ENCODE peak calls at places on chromosomes 4 and X, in eight cellular contexts. U is GM06990, B is pancreas, A is GM12878, I is AG10803, H is astrocyte, K is esophagus squamous epithelium, X is HCT116. D is an unnamed sample.

GRCh38 chr4:184826315-184827266 is 823 bp upstream of the ACSL1 start:
- DNase-seq in U (peak), B (no peak), A (no peak), I (no peak), H (no peak), K (no peak), X (no peak), D (no peak)

GRCh38 chr4:154349829-154350228 is 141.8 kb downstream of the DCHS2 start:
- DNase-seq in U (no peak), B (no peak), A (no peak), I (peak), H (no peak), K (no peak), X (peak), D (peak)

GRCh38 chr4:117400039-117400835 is 314.9 kb upstream of the TRAM1L1 start:
- DNase-seq in U (no peak), B (no peak), A (no peak), I (peak), H (peak), K (no peak), X (peak), D (peak)

GRCh38 chrX:107573016-107573415 is 55.3 kb upstream of the PRPS1 start:
- DNase-seq in U (no peak), B (no peak), A (no peak), I (no peak), H (no peak), K (no peak), X (no peak), D (no peak)

GRCh38 chr4:186588503-186588902 is 33.1 kb upstream of the MTNR1A start:
- DNase-seq in U (no peak), B (no peak), A (no peak), I (no peak), H (no peak), K (no peak), X (no peak), D (no peak)

GRCh38 chr4:19945501-19945900 is 306.2 kb upstream of the SLIT2 start:
- DNase-seq in U (no peak), B (no peak), A (no peak), I (no peak), H (no peak), K (no peak), X (no peak), D (no peak)

GRCh38 chr4:1559896-1560650 is 124.0 kb downstream of the FAM53A start:
- DNase-seq in U (no peak), B (no peak), A (no peak), I (no peak), H (no peak), K (no peak), X (no peak), D (no peak)

GRCh38 chr4:174061026-174061425 is 222.4 kb downstream of the FBXO8 start:
- DNase-seq in U (no peak), B (no peak), A (no peak), I (peak), H (no peak), K (no peak), X (no peak), D (no peak)

GRCh38 chrX:116726806-116727205 is 264.0 kb upstream of the CT83 start:
- DNase-seq in U (no peak), B (no peak), A (no peak), I (no peak), H (no peak), K (no peak), X (no peak), D (no peak)

GRCh38 chr4:64271601-64272081 is 137.6 kb downstream of the TECRL start:
- DNase-seq in U (no peak), B (no peak), A (no peak), I (no peak), H (peak), K (no peak), X (no peak), D (no peak)

GRCh38 chr4:80434238-80434637 is 98.7 kb downstream of the CFAP299 start:
- DNase-seq in U (no peak), B (no peak), A (no peak), I (peak), H (peak), K (no peak), X (no peak), D (no peak)

GRCh38 chrX:41304178-41304577 is 29.8 kb upstream of the DDX3X start:
- DNase-seq in U (no peak), B (no peak), A (no peak), I (no peak), H (no peak), K (no peak), X (no peak), D (no peak)

DNA sequence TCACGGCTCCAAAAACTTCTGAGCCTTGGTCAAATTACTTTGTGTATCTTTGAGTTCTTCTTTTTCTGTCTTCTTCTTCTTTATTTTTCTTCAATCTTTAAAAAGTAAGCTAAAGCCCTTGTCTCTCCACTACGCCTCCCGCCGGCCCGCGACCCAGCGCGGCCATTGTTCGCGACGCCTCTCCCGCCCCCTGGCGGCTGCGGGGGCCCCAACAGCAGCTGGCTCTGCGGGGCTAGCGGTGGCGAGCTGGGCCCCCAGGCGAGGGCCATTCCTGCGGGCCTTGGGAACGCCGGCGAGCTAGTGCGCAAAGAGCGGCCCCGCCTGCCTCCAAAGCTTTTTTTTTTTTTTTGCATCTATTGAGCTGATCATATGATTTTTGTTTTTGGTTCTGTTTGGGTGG is 119.1 kb downstream of the TGIF2LX start:
- DNase-seq in U (no peak), B (no peak), A (no peak), I (no peak), H (no peak), K (no peak), X (no peak), D (no peak)
- TF ChIP-seq CTCF in U (no peak), B (no peak), A (no peak), I (no peak), H (no peak), K (no peak), X (no peak), D (no peak)

GRCh38 chr4:40576651-40577480 is 52.8 kb downstream of the RBM47 start:
- DNase-seq in U (peak), B (peak), A (peak), I (peak), H (peak), K (peak), X (peak), D (peak)

GRCh38 chr4:40573593-40574311 is 55.9 kb downstream of the RBM47 start:
- DNase-seq in U (peak), B (no peak), A (peak), I (no peak), H (no peak), K (no peak), X (no peak), D (no peak)

GRCh38 chr4:40577588-40578253 is 51.9 kb downstream of the RBM47 start:
- DNase-seq in U (no peak), B (no peak), A (no peak), I (no peak), H (peak), K (no peak), X (no peak), D (no peak)

GRCh38 chr4:40572692-40573287 is 56.9 kb downstream of the RBM47 start:
- DNase-seq in U (peak), B (no peak), A (no peak), I (no peak), H (no peak), K (no peak), X (no peak), D (no peak)

GRCh38 chr4:40575846-40576245 is 53.8 kb downstream of the RBM47 start:
- DNase-seq in U (no peak), B (no peak), A (no peak), I (peak), H (no peak), K (no peak), X (no peak), D (no peak)
- H3K4me3 ChIP-seq in U (peak), B (no peak), A (peak), I (no peak), H (no peak), K (no peak), X (no peak), D (no peak)

GRCh38 chr4:103786014-103786413 is 66.2 kb upstream of the TACR3 start:
- DNase-seq in U (peak), B (no peak), A (peak), I (peak), H (peak), K (no peak), X (peak), D (peak)
- TF ChIP-seq CTCF in U (peak), B (no peak), A (peak), I (peak), H (peak), K (peak), X (peak), D (peak)

GRCh38 chr4:55086561-55086960 is 38.8 kb downstream of the KDR start:
- DNase-seq in U (no peak), B (no peak), A (no peak), I (no peak), H (no peak), K (no peak), X (no peak), D (no peak)
- H3K4me3 ChIP-seq in U (no peak), B (no peak), A (no peak), I (no peak), H (no peak), K (no peak), X (no peak), D (no peak)

GRCh38 chr4:2949782-2950125 is 13.5 kb downstream of the NOP14 start:
- DNase-seq in U (no peak), B (peak), A (no peak), I (no peak), H (no peak), K (no peak), X (no peak), D (no peak)

GRCh38 chr4:2950221-2950989 is 12.8 kb downstream of the NOP14 start:
- DNase-seq in U (no peak), B (peak), A (no peak), I (no peak), H (no peak), K (no peak), X (no peak), D (no peak)

GRCh38 chr4:2946812-2947600 is 16.2 kb downstream of the NOP14 start:
- DNase-seq in U (no peak), B (peak), A (no peak), I (no peak), H (peak), K (no peak), X (no peak), D (no peak)

GRCh38 chr4:2947926-2948325 is 15.3 kb downstream of the NOP14 start:
- DNase-seq in U (no peak), B (peak), A (no peak), I (no peak), H (no peak), K (no peak), X (no peak), D (peak)

GRCh38 chr4:2948895-2949781 is 14.1 kb downstream of the NOP14 start:
- DNase-seq in U (no peak), B (peak), A (no peak), I (peak), H (no peak), K (no peak), X (peak), D (peak)
- TF ChIP-seq CTCF in U (peak), B (no peak), A (peak), I (peak), H (peak), K (peak), X (peak), D (peak)

DNA sequence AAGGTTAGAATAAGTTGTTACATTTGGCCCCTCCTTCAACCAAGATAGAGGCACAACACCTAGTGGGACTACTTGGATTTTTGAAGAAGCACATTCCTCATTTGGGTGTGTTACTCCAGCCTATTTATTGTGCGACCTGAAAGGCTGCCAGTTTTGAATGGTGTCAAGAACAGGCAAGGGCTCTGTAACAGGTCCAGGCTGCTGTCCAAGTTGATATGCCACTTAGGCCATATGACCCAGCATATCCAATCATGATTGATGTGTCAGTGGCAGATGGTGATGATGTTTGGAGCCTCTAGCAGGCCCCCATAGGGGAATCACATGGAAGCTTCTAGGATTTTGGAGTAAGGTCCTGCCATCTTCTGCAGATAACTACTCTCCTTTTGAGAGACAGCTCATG is 35.5 kb upstream of the UGT2B4 start:
- DNase-seq in U (no peak), B (no peak), A (no peak), I (no peak), H (no peak), K (no peak), X (no peak), D (no peak)
- H3K4me3 ChIP-seq in U (no peak), B (no peak), A (no peak), I (no peak), H (no peak), K (no peak), X (no peak), D (no peak)

GRCh38 chr4:112735474-112735951 is 98.6 kb downstream of the LARP7 start:
- DNase-seq in U (peak), B (no peak), A (peak), I (no peak), H (no peak), K (no peak), X (no peak), D (peak)
- TF ChIP-seq CTCF in U (peak), B (no peak), A (no peak), I (no peak), H (no peak), K (no peak), X (no peak), D (no peak)

GRCh38 chr4:22876281-22876680 is 183.5 kb downstream of the GBA3 start:
- DNase-seq in U (no peak), B (no peak), A (no peak), I (no peak), H (no peak), K (no peak), X (no peak), D (no peak)
- H3K4me3 ChIP-seq in U (no peak), B (no peak), A (no peak), I (no peak), H (no peak), K (no peak), X (no peak), D (no peak)

DNA sequence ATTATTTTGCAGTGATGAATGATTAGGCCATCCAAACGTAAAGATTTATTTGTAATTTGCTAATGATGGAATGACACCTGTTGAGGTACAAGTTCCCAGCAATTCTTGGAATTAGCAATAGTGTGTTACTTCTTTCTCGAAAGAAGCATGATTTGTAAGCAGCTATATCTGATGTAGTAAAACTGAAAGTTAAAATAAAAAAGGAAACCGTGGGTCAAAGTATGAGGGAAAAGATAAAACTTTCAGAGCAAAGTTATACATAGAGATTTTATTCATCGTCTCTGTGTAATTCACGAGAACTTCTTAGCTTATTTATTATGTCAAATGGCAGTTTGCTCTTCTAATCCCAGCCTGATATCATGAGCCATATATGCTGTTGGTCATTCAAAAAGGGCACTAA is 59.0 kb downstream of the NFKB1 start:
- DNase-seq in U (no peak), B (no peak), A (no peak), I (no peak), H (no peak), K (no peak), X (no peak), D (no peak)
- TF ChIP-seq CTCF in U (no peak), B (no peak), A (no peak), I (no peak), H (no peak), K (no peak), X (no peak), D (no peak)